ENCODE peak calls at places on chromosome 18, in nine cellular contexts. M is HCT116, B is IMR-90, X is sigmoid colon, J is breast epithelium, F is ovary, T is stomach, R is right lobe of liver, S is spleen. E is an unnamed sample. For H3K4me1, the result is how much of the 10 kb centered on the place peaks cover.

GRCh38 chr18:26697186-26697585 is 148.8 kb upstream of the KCTD1 start:
- DNase-seq in M (no peak), B (no peak), X (no peak), J (no peak), F (peak), T (no peak), R (no peak), S (no peak), E (no peak)

GRCh38 chr18:70415823-70416488 is 127.1 kb downstream of the SOCS6 start:
- DNase-seq in M (peak), B (no peak), X (peak), J (no peak), F (no peak), T (peak), R (no peak), S (no peak), E (no peak)

GRCh38 chr18:28177828-28178635 is 1.1 kb upstream of the CDH2 start:
- DNase-seq in M (no peak), B (peak), X (no peak), J (no peak), F (peak), T (peak), R (peak), S (no peak), E (peak)

GRCh38 chr18:25349131-25349925 is 2.6 kb downstream of the ZNF521 start:
- DNase-seq in M (no peak), B (peak), X (peak), J (peak), F (peak), T (no peak), R (peak), S (peak), E (peak)

GRCh38 chr18:12946549-12947354 is 1.1 kb upstream of the SEH1L start:
- DNase-seq in M (peak), B (peak), X (peak), J (peak), F (peak), T (peak), R (peak), S (no peak), E (peak)

GRCh38 chr18:12257996-12258718 is 4.0 kb downstream of the CIDEA start:
- DNase-seq in M (no peak), B (no peak), X (no peak), J (no peak), F (no peak), T (no peak), R (no peak), S (peak), E (no peak)

GRCh38 chr18:48613589-48613988 is 74.8 kb downstream of the CTIF start:
- DNase-seq in M (no peak), B (peak), X (peak), J (no peak), F (peak), T (no peak), R (no peak), S (peak), E (no peak)

GRCh38 chr18:49161627-49162026 is 210.9 kb upstream of the SMAD7 start:
- DNase-seq in M (no peak), B (peak), X (no peak), J (no peak), F (no peak), T (no peak), R (no peak), S (no peak), E (no peak)

GRCh38 chr18:22385718-22386117 is 32.0 kb downstream of the CTAGE1 start:
- DNase-seq in M (no peak), B (peak), X (no peak), J (no peak), F (no peak), T (no peak), R (no peak), S (no peak), E (no peak)

GRCh38 chr18:9147440-9148238 is 11.1 kb downstream of the ANKRD12 start:
- DNase-seq in M (peak), B (peak), X (no peak), J (no peak), F (no peak), T (no peak), R (no peak), S (no peak), E (peak)

GRCh38 chr18:75276813-75277628 is 66.4 kb downstream of the TSHZ1 start:
- DNase-seq in M (no peak), B (peak), X (no peak), J (no peak), F (no peak), T (no peak), R (no peak), S (no peak), E (no peak)

GRCh38 chr18:62398291-62398690 is 73.2 kb downstream of the TNFRSF11A start:
- DNase-seq in M (no peak), B (no peak), X (no peak), J (no peak), F (no peak), T (no peak), R (no peak), S (no peak), E (no peak)

GRCh38 chr18:62399306-62399705 is 74.2 kb downstream of the TNFRSF11A start:
- DNase-seq in M (no peak), B (no peak), X (no peak), J (no peak), F (no peak), T (no peak), R (no peak), S (no peak), E (no peak)

GRCh38 chr18:62400916-62401315 is 75.8 kb downstream of the TNFRSF11A start:
- DNase-seq in M (no peak), B (no peak), X (no peak), J (no peak), F (no peak), T (no peak), R (no peak), S (no peak), E (no peak)

GRCh38 chr18:62402342-62402948 is 77.3 kb downstream of the TNFRSF11A start:
- DNase-seq in M (no peak), B (no peak), X (no peak), J (no peak), F (no peak), T (no peak), R (no peak), S (no peak), E (no peak)

GRCh38 chr18:62399781-62400308 is 74.7 kb downstream of the TNFRSF11A start:
- DNase-seq in M (no peak), B (no peak), X (no peak), J (no peak), F (no peak), T (no peak), R (no peak), S (no peak), E (no peak)
- H3K27ac ChIP-seq in M (no peak), B (no peak), X (no peak), J (no peak), F (no peak), T (no peak), R (no peak), S (no peak), E (no peak)

DNA sequence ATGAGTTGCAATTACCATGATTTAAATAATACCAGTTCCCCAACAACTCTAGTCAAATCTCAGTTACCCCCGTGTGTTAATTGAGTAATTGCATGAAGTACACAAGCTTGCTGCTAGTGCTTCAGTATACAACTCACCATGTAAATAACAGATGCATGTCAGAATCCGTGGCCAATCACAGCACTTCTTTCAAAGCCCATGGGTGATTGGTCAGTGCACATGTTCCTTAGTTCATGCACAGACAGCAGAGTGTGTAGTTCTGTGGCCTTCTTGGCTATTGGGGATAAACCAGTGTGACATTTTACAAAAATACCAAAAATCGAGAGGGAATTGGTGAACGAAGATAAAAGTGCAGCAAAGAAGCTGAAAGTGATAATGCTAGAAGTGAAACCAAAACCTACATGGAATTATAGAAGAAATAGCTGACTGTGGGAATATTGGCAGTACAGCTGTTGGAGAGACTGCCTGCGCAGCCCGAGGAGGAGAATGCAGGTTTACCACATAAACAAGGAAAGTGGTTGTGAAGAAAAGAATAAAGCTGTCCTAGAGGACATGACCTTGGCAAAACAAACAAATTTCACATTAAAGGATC is 59.4 kb downstream of the NEDD4L start:
- DNase-seq in M (no peak), B (peak), X (no peak), J (no peak), F (no peak), T (no peak), R (no peak), S (no peak), E (no peak)
- H3K4me1 ChIP-seq in M (under half), B (under half), X (under half), J (under half), F (under half), T (under half), R (under half), S (under half), E (under half)

DNA sequence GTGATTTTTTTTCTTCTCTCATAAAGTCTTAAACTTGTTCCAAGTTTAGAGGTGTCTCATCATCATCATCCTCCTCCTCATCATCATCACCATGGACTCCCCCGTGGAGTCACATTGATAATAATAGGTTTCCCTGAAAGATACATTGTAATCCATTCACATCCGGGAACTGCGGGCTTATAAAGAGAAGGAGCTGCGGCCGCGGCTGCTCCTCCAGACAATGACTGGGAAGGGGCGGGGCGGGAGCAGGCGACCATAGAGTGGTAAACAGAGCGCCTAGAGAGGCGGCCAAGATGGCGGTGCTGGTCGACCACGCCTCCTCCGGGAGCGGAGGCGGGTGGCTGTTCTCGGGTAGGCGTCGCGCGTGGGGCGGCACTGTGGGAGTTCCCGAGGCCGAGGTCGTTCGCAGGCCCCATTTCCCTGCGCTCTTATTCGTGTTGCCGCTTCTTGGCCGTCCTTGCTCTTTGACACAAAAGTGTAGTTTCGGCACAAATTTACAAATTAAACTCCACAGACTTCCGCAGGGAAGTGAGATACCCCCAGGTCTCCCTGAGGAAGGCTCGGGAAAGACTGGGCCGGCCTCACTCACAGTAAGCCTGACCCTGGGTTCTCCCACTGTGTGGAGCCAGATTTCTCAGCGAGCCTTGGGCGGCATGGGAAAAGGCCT is 1.8 kb upstream of the TCF4 start:
- DNase-seq in M (no peak), B (peak), X (peak), J (peak), F (peak), T (peak), R (peak), S (peak), E (peak)
- TF ChIP-seq POLR2A in M (no peak), B (peak), X (peak), J (peak), F (peak), T (no peak), R (peak), S (peak), E (no peak)

GRCh38 chr18:24201699-24202687 is 63.1 kb downstream of the CABYR start:
- DNase-seq in M (no peak), B (no peak), X (no peak), J (no peak), F (no peak), T (no peak), R (no peak), S (no peak), E (no peak)

GRCh38 chr18:24200494-24200893 is 61.6 kb downstream of the CABYR start:
- DNase-seq in M (no peak), B (no peak), X (no peak), J (no peak), F (no peak), T (no peak), R (no peak), S (no peak), E (no peak)

GRCh38 chr18:24200899-24201298 is 62.0 kb downstream of the CABYR start:
- DNase-seq in M (no peak), B (no peak), X (no peak), J (no peak), F (no peak), T (no peak), R (no peak), S (no peak), E (no peak)

GRCh38 chr18:24208270-24209035 is 69.6 kb downstream of the CABYR start:
- DNase-seq in M (peak), B (no peak), X (no peak), J (no peak), F (no peak), T (no peak), R (no peak), S (no peak), E (no peak)

GRCh38 chr18:24204904-24205303 is 66.0 kb downstream of the CABYR start:
- DNase-seq in M (no peak), B (no peak), X (no peak), J (no peak), F (no peak), T (no peak), R (no peak), S (no peak), E (no peak)
- H3K27ac ChIP-seq in M (no peak), B (no peak), X (no peak), J (no peak), F (no peak), T (no peak), R (no peak), S (no peak), E (no peak)

E was measured in heart left ventricle.